ENCODE peak calls at places on chromosomes 6 and 20, in six cellular contexts. N, A, K, D, V and M are unnamed samples.

GRCh38 chr6:74519172-74519571 is 686.7 kb downstream of the COL12A1 start:
- DNase-seq in N (no peak), A (no peak), K (no peak), D (no peak), V (no peak), M (no peak)

GRCh38 chr6:106974337-106974998 is at the start of gene CD24:
- DNase-seq in N (no peak), A (peak), K (no peak), D (no peak), V (peak), M (no peak)

GRCh38 chr6:85864453-85865401 is 222.0 kb upstream of the SYNCRIP start:
- DNase-seq in N (no peak), A (no peak), K (no peak), D (no peak), V (no peak), M (no peak)

GRCh38 chr20:61520761-61521460 is 268.9 kb downstream of the CDH4 start:
- DNase-seq in N (no peak), A (no peak), K (no peak), D (peak), V (no peak), M (no peak)

GRCh38 chr6:155313602-155314091 is 637 bp downstream of the TFB1M start:
- DNase-seq in N (no peak), A (no peak), K (no peak), D (no peak), V (no peak), M (no peak)

GRCh38 chr6:165422192-165422591 is 112.8 kb upstream of the C6orf118 start:
- DNase-seq in N (no peak), A (no peak), K (no peak), D (no peak), V (no peak), M (no peak)

GRCh38 chr20:9359561-9360308 is 154.7 kb upstream of the LAMP5 start:
- DNase-seq in N (no peak), A (no peak), K (no peak), D (peak), V (peak), M (no peak)

GRCh38 chr6:169689247-169689646 is 12.6 kb downstream of the WDR27 start:
- DNase-seq in N (no peak), A (no peak), K (no peak), D (no peak), V (no peak), M (no peak)

GRCh38 chr6:72182337-72183246 is 296.2 kb downstream of the RIMS1 start:
- DNase-seq in N (no peak), A (no peak), K (no peak), D (peak), V (peak), M (no peak)

GRCh38 chr6:56714982-56715456 is 72.3 kb upstream of the DST start:
- DNase-seq in N (no peak), A (no peak), K (no peak), D (no peak), V (no peak), M (no peak)

GRCh38 chr6:11711994-11712698 is 66.5 kb downstream of the ADTRP start:
- DNase-seq in N (peak), A (peak), K (no peak), D (no peak), V (no peak), M (peak)

GRCh38 chr20:49685809-49686208 is 27.9 kb downstream of the B4GALT5 start:
- DNase-seq in N (no peak), A (no peak), K (no peak), D (no peak), V (no peak), M (no peak)

GRCh38 chr6:159106627-159107241 is 61.9 kb upstream of the TAGAP start:
- DNase-seq in N (peak), A (peak), K (no peak), D (peak), V (peak), M (peak)

GRCh38 chr20:59424976-59425375 is 124.6 kb downstream of the EDN3 start:
- DNase-seq in N (no peak), A (no peak), K (no peak), D (no peak), V (no peak), M (no peak)

GRCh38 chr20:20849126-20849525 is 136.7 kb upstream of the RALGAPA2 start:
- DNase-seq in N (no peak), A (no peak), K (no peak), D (peak), V (no peak), M (no peak)

GRCh38 chr6:28005975-28006374 is 48.9 kb downstream of the OR2B6 start:
- DNase-seq in N (no peak), A (no peak), K (no peak), D (no peak), V (no peak), M (no peak)